ENCODE peak calls at places on chromosome 16, in seven cellular contexts. R is AG08396, D is A172, N is prostate gland, H is fibroblast of the aortic adventitia, W is WERI-Rb-1, A is DMS 273 treated with DMSO at 0.1 percent for 48 hours. I is an unnamed sample.
A peak's percentile ranks its signal among the peaks of the same experiment; 100 is the strongest.

GRCh38 chr16:67874147-67874771 is 1.4 kb downstream of the EDC4 start:
- DNase-seq in W (no peak), A (no peak), R (no peak), N (no peak), D (no peak), H (no peak), I (no peak)

GRCh38 chr16:68229431-68230175 is 6.3 kb downstream of the ESRP2 start:
- DNase-seq in H (peak; percentile 82), A (peak; percentile 21), W (peak; percentile 37), R (peak; percentile 80), D (peak; percentile 33), N (peak; percentile 48), I (peak; percentile 31)

GRCh38 chr16:1042776-1043349 is 29.7 kb upstream of the SSTR5 start:
- DNase-seq in A (no peak), D (no peak), R (no peak), N (no peak), W (no peak), H (no peak), I (no peak)

GRCh38 chr16:27242868-27243590 is 25.5 kb downstream of the NSMCE1 start:
- DNase-seq in A (no peak), W (no peak), R (peak; percentile 76), N (no peak), H (peak; percentile 88), D (peak; percentile 96), I (no peak)

GRCh38 chr16:89357055-89357454 is 133.3 kb downstream of the ANKRD11 start:
- DNase-seq in R (no peak), H (no peak), A (no peak), D (no peak), N (no peak), W (peak; percentile 38), I (no peak)

GRCh38 chr16:555528-556478 is 4.4 kb upstream of the PRR35 start:
- DNase-seq in H (no peak), D (no peak), R (no peak), N (no peak), A (no peak), W (peak; percentile 41), I (no peak)

GRCh38 chr16:58459344-58460218 is 40.4 kb upstream of the NDRG4 start:
- DNase-seq in D (peak; percentile 96), N (no peak), A (no peak), H (peak; percentile 80), R (peak; percentile 68), W (no peak), I (no peak)

GRCh38 chr16:31087481-31087880 is 1.3 kb downstream of the PRSS53 start:
- DNase-seq in D (no peak), A (no peak), W (no peak), N (no peak), R (no peak), H (no peak), I (no peak)

GRCh38 chr16:88754912-88755744 is 29.9 kb downstream of the PIEZO1 start:
- DNase-seq in W (peak; percentile 31), D (peak; percentile 69), N (peak; percentile 42), R (peak; percentile 93), A (no peak), H (no peak), I (no peak)

GRCh38 chr16:30519120-30520049 is 7.0 kb downstream of the ZNF768 start:
- DNase-seq in W (no peak), N (no peak), A (no peak), D (no peak), R (no peak), H (no peak), I (no peak)

GRCh38 chr16:58634265-58634802 is 4.7 kb upstream of the CNOT1 start:
- DNase-seq in R (no peak), N (no peak), H (no peak), W (peak; percentile 52), A (no peak), D (no peak), I (no peak)

GRCh38 chr16:72947379-72948237 is 100.3 kb downstream of the ZFHX3 start:
- DNase-seq in W (no peak), A (no peak), D (no peak), H (peak; percentile 25), N (no peak), R (no peak), I (no peak)

GRCh38 chr16:76906552-76906951 is 284.4 kb upstream of the MON1B start:
- DNase-seq in R (no peak), D (no peak), H (no peak), W (no peak), A (no peak), N (no peak), I (no peak)

GRCh38 chr16:4313563-4314531 is 2.0 kb upstream of the GLIS2 start:
- DNase-seq in D (no peak), H (peak; percentile 31), A (no peak), R (no peak), N (no peak), W (no peak), I (no peak)

GRCh38 chr16:31868701-31869167 is 4.9 kb upstream of the ZNF267 start:
- DNase-seq in R (peak; percentile 66), W (peak; percentile 73), D (peak; percentile 71), H (peak; percentile 81), A (peak; percentile 13), N (peak; percentile 68), I (no peak)

GRCh38 chr16:74999208-74999682 is 421 bp downstream of the ZNRF1 start:
- DNase-seq in W (no peak), N (peak; percentile 10), R (peak; percentile 70), D (no peak), H (peak; percentile 6), A (no peak), I (no peak)

GRCh38 chr16:23174622-23175021 is 7.9 kb upstream of the SCNN1G start:
- DNase-seq in A (no peak), W (no peak), D (peak; percentile 11), N (no peak), H (peak; percentile 13), R (no peak), I (no peak)

GRCh38 chr16:85316321-85316919 is 204.1 kb upstream of the CIBAR2 start:
- DNase-seq in N (peak; percentile 50), W (peak; percentile 77), A (peak; percentile 28), H (peak; percentile 63), D (peak; percentile 62), R (peak; percentile 80), I (no peak)

GRCh38 chr16:85579883-85580607 is 33.1 kb upstream of the GSE1 start:
- DNase-seq in R (no peak), H (no peak), D (no peak), N (no peak), W (no peak), A (no peak), I (no peak)

GRCh38 chr16:89581045-89581695 is 5.6 kb downstream of the CPNE7 start:
- DNase-seq in A (no peak), R (peak; percentile 96), N (no peak), H (peak; percentile 96), W (no peak), D (peak; percentile 98), I (peak; percentile 96)

GRCh38 chr16:56233795-56234566 is 42.7 kb downstream of the GNAO1 start:
- DNase-seq in A (no peak), H (no peak), D (no peak), R (no peak), W (no peak), N (no peak), I (no peak)

GRCh38 chr16:12801511-12802042 is 2.1 kb downstream of the CPPED1 start:
- DNase-seq in D (peak; percentile 79), R (peak; percentile 32), H (peak; percentile 52), A (no peak), W (no peak), N (no peak), I (peak; percentile 84)

GRCh38 chr16:30805370-30806169 is 18.6 kb upstream of the ZNF629 start:
- DNase-seq in A (peak; percentile 19), R (peak; percentile 91), N (peak; percentile 83), W (peak; percentile 90), H (peak; percentile 80), D (peak; percentile 71), I (no peak)

GRCh38 chr16:56993204-56993603 is 3.8 kb downstream of the NLRC5 start:
- DNase-seq in W (no peak), R (no peak), A (no peak), H (peak; percentile 26), N (no peak), D (no peak), I (no peak)

GRCh38 chr16:47258874-47259461 is 115.2 kb upstream of the NETO2 start:
- DNase-seq in H (peak; percentile 20), W (no peak), R (peak; percentile 25), N (no peak), D (peak; percentile 14), A (no peak), I (peak; percentile 2)